ENCODE peak calls at places on chromosome 1, in nine cellular contexts. Y is activated CD4-positive, alpha-beta T cell treated with anti-CD3 and anti-CD28 coated beads, Interleukin-2, amount 50 U/mL, for 24 hours; L is iris pigment epithelial cell; C is SIG-M5; O is activated T-helper 1 cell treated with anti-CD3 and anti-CD28 coated beads, Interleukin-12 subunit alpha, Interleukin-12 subunit beta, Interleukin-2, Interleukin-4 antibody, amounts not matched to agents 30 ng/mL and 10 ng/mL and 1 ng/mL, durations not matched to agents 14 hours and 24 hours and 36 hours; K is RWPE1; Z is endothelial cell of umbilical vein; G is stimulated activated CD8-positive, alpha-beta memory T cell treated with anti-CD3 and anti-CD28 coated beads, Interleukin-4, amount 100 ng/mL, for 24 hours; H is epithelial cell of prostate. T is an unnamed sample.

GRCh38 chr1:91884459-91885290 is 1.3 kb downstream of the TGFBR3 start:
- DNase-seq in K (no peak), L (peak), Z (peak), G (peak), O (peak), Y (no peak), H (no peak), C (no peak), T (no peak)

GRCh38 chr1:115098979-115099692 is 9.8 kb upstream of the TSPAN2 start:
- DNase-seq in Z (peak), O (peak), C (peak), H (peak), Y (peak), K (peak), G (peak), L (no peak), T (peak)

GRCh38 chr1:14255711-14256110 is 342.8 kb upstream of the KAZN start:
- DNase-seq in Y (no peak), Z (no peak), L (peak), O (no peak), C (no peak), H (no peak), K (no peak), G (no peak), T (no peak)

GRCh38 chr1:42682739-42683529 is 716 bp downstream of the YBX1 start:
- DNase-seq in L (peak), O (peak), Y (peak), G (peak), H (no peak), C (peak), Z (peak), K (peak), T (peak)

GRCh38 chr1:84797603-84798002 is 95.4 kb downstream of the LPAR3 start:
- DNase-seq in K (no peak), H (no peak), Z (no peak), L (no peak), Y (no peak), O (no peak), G (no peak), C (no peak), T (no peak)

GRCh38 chr1:212606734-212607205 is 1.8 kb upstream of the ATF3 start:
- DNase-seq in C (no peak), G (no peak), Z (no peak), H (no peak), K (peak), L (peak), Y (no peak), O (peak), T (peak)

GRCh38 chr1:235075121-235075954 is 53.3 kb downstream of the TOMM20 start:
- DNase-seq in C (no peak), G (peak), L (peak), H (no peak), O (peak), K (no peak), Y (peak), Z (peak), T (peak)

GRCh38 chr1:8910914-8911313 is 32.4 kb upstream of the ENO1 start:
- DNase-seq in K (no peak), L (peak), C (no peak), O (no peak), Z (no peak), G (no peak), H (no peak), Y (no peak), T (no peak)

GRCh38 chr1:38476111-38476783 is 383.3 kb downstream of the RRAGC start:
- DNase-seq in Y (no peak), C (no peak), L (no peak), H (no peak), O (no peak), G (no peak), Z (no peak), K (no peak), T (no peak)

GRCh38 chr1:84621553-84621952 is 47.3 kb upstream of the CTBS start:
- DNase-seq in C (no peak), L (no peak), O (no peak), Z (no peak), G (no peak), Y (no peak), K (no peak), H (no peak), T (no peak)

GRCh38 chr1:159100589-159100988 is 24.0 kb upstream of the AIM2 start:
- DNase-seq in L (no peak), Z (no peak), O (no peak), G (no peak), C (no peak), K (no peak), Y (no peak), H (no peak), T (no peak)

GRCh38 chr1:156160744-156161181 is 7.4 kb downstream of the SEMA4A start:
- DNase-seq in L (peak), Z (peak), O (peak), G (peak), H (no peak), C (no peak), K (no peak), Y (peak), T (peak)

GRCh38 chr1:27521336-27522147 is 31.6 kb upstream of the WASF2 start:
- DNase-seq in H (no peak), O (no peak), L (no peak), Y (no peak), G (peak), Z (peak), K (no peak), C (no peak), T (peak)

GRCh38 chr1:61967750-61968149 is 225.5 kb downstream of the PATJ start:
- DNase-seq in O (no peak), L (peak), Z (no peak), H (no peak), Y (no peak), C (no peak), K (no peak), G (no peak), T (no peak)

GRCh38 chr1:231937013-231937754 is 310.6 kb downstream of the DISC1 start:
- DNase-seq in C (no peak), L (peak), Y (no peak), H (no peak), O (no peak), Z (no peak), K (no peak), G (no peak), T (no peak)

GRCh38 chr1:21152423-21153100 is 24.1 kb downstream of the EIF4G3 start:
- DNase-seq in K (no peak), H (no peak), Y (no peak), G (no peak), C (no peak), L (no peak), O (no peak), Z (no peak), T (no peak)

GRCh38 chr1:108121361-108122143 is 78.6 kb downstream of the SLC25A24 start:
- DNase-seq in C (no peak), O (no peak), Y (no peak), H (no peak), G (no peak), K (no peak), Z (no peak), L (no peak), T (no peak)

GRCh38 chr1:94884101-94884875 is 42.6 kb downstream of the CNN3 start:
- DNase-seq in Y (no peak), G (no peak), Z (no peak), C (no peak), K (no peak), L (peak), O (no peak), H (no peak), T (peak)

GRCh38 chr1:110067957-110068645 is 2.4 kb downstream of the ALX3 start:
- DNase-seq in Y (no peak), O (no peak), L (no peak), H (no peak), Z (peak), K (no peak), C (no peak), G (no peak), T (no peak)

GRCh38 chr1:185694081-185694480 is 40.1 kb upstream of the HMCN1 start:
- DNase-seq in Y (peak), O (no peak), G (no peak), L (peak), H (no peak), Z (peak), C (no peak), K (no peak), T (no peak)

GRCh38 chr1:57222307-57222706 is 201.6 kb downstream of the DAB1 start:
- DNase-seq in O (no peak), Y (no peak), L (no peak), H (no peak), K (no peak), Z (no peak), C (no peak), G (no peak), T (no peak)

GRCh38 chr1:239283229-239283628 is 103.1 kb upstream of the CHRM3 start:
- DNase-seq in K (no peak), Y (no peak), G (no peak), O (no peak), Z (no peak), C (no peak), L (no peak), H (no peak), T (no peak)

GRCh38 chr1:201568859-201569294 is 29.9 kb downstream of the NAV1 start:
- DNase-seq in L (no peak), Z (no peak), Y (no peak), O (no peak), H (no peak), G (no peak), C (no peak), K (no peak), T (no peak)

GRCh38 chr1:232880354-232880753 is 70.1 kb upstream of the NTPCR start:
- DNase-seq in Z (peak), H (no peak), L (peak), C (no peak), Y (no peak), K (peak), G (no peak), O (no peak), T (no peak)

T was measured in NCI-H2081.